ENCODE peak calls at places on chromosomes 3 and 15, in eight cellular contexts. Y, A, P, I, D, L, S and C are unnamed samples.

GRCh38 chr15:63054281-63054683 is 11.7 kb downstream of the TPM1 start:
- DNase-seq in Y (no peak), A (no peak), P (no peak), I (no peak), D (no peak), L (no peak), S (no peak), C (no peak)

GRCh38 chr15:34365836-34366235 is 1.2 kb downstream of the LPCAT4 start:
- DNase-seq in Y (no peak), A (no peak), P (no peak), I (no peak), D (no peak), L (no peak), S (no peak), C (peak)

GRCh38 chr15:94097567-94097966 is 133.8 kb upstream of the MCTP2 start:
- DNase-seq in Y (no peak), A (no peak), P (no peak), I (no peak), D (no peak), L (no peak), S (no peak), C (no peak)

GRCh38 chr15:52383100-52383588 is 87.5 kb upstream of the MYO5C start:
- DNase-seq in Y (no peak), A (no peak), P (no peak), I (no peak), D (no peak), L (no peak), S (no peak), C (no peak)

GRCh38 chr3:58492385-58492970 is 582 bp downstream of the KCTD6 start:
- DNase-seq in Y (no peak), A (no peak), P (peak), I (no peak), D (no peak), L (no peak), S (no peak), C (peak)

GRCh38 chr15:63896336-63897115 is 62.8 kb upstream of the HERC1 start:
- DNase-seq in Y (no peak), A (no peak), P (no peak), I (no peak), D (peak), L (peak), S (peak), C (no peak)

GRCh38 chr15:28890711-28891495 is 5.1 kb downstream of the APBA2 start:
- DNase-seq in Y (no peak), A (no peak), P (no peak), I (no peak), D (no peak), L (no peak), S (no peak), C (no peak)

GRCh38 chr15:42984534-42985034 is 64.0 kb upstream of the TTBK2 start:
- DNase-seq in Y (no peak), A (no peak), P (no peak), I (no peak), D (no peak), L (no peak), S (no peak), C (no peak)

GRCh38 chr15:89673162-89673506 is 6.0 kb downstream of the PLIN1 start:
- DNase-seq in Y (peak), A (peak), P (no peak), I (no peak), D (peak), L (no peak), S (no peak), C (peak)

GRCh38 chr15:34783986-34784385 is 11.4 kb downstream of the ACTC1 start:
- DNase-seq in Y (no peak), A (no peak), P (no peak), I (no peak), D (no peak), L (no peak), S (no peak), C (no peak)

GRCh38 chr3:126152931-126153694 is 27.3 kb downstream of the ALDH1L1 start:
- DNase-seq in Y (peak), A (no peak), P (no peak), I (no peak), D (no peak), L (peak), S (no peak), C (no peak)
- H3K27ac ChIP-seq in Y (no peak), A (no peak), P (no peak), I (no peak), D (no peak), L (no peak), S (no peak), C (no peak)

GRCh38 chr3:10335871-10336622 is 15.1 kb upstream of the SEC13 start:
- DNase-seq in Y (no peak), A (no peak), P (no peak), I (no peak), D (no peak), L (peak), S (no peak), C (no peak)
- H3K27ac ChIP-seq in Y (no peak), A (no peak), P (no peak), I (no peak), D (no peak), L (no peak), S (no peak), C (no peak)

GRCh38 chr3:156433138-156433537 is 121.8 kb downstream of the SSR3 start:
- DNase-seq in Y (no peak), A (no peak), P (no peak), I (no peak), D (no peak), L (no peak), S (no peak), C (no peak)
- H3K27ac ChIP-seq in Y (no peak), A (no peak), P (no peak), I (no peak), D (no peak), L (no peak), S (no peak), C (no peak)

DNA sequence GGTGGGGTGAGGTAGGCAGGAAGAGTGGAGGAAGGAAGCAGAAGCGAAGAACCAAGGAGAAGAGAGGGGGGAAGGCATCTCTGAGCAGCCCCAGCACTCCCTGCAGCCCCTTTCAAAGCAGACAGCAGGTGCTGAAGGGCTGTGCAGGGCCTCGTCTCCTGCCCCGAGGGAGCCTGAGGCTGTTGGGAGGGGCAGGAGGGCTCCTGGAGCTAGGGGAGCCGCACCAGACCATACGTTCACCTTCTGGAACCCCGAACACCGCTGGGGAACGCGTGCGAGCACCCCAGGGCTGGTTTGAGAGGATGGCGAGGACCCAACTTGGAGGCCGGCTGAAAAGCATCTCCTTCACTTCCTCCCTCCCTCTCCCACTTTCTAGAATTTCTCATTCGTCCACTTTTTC is 259.8 kb downstream of the FAM43A start:
- DNase-seq in Y (no peak), A (no peak), P (no peak), I (no peak), D (no peak), L (no peak), S (no peak), C (no peak)
- H3K27ac ChIP-seq in Y (no peak), A (no peak), P (no peak), I (no peak), D (no peak), L (no peak), S (no peak), C (no peak)